ENCODE peak calls at places on chromosome 2, in five cellular contexts. V is cardiac muscle cell, D is colonic mucosa, T is fibroblast of lung, K is A549. N is an unnamed sample.
A peak's percentile ranks its signal among the peaks of the same experiment; 100 is the strongest.

GRCh38 chr2:51231071-51231470 is 199.1 kb upstream of the NRXN1 start:
- DNase-seq in V (no peak), D (no peak), T (no peak), K (no peak), N (no peak)

GRCh38 chr2:173374634-173375033 is 20.0 kb downstream of the CDCA7 start:
- DNase-seq in V (no peak), D (no peak), T (no peak), K (no peak), N (no peak)

GRCh38 chr2:172100080-172101007 is 2.4 kb downstream of the DLX2 start:
- DNase-seq in V (no peak), D (no peak), T (no peak), K (no peak), N (no peak)

GRCh38 chr2:46490521-46491141 is 11.3 kb downstream of the TMEM247 start:
- DNase-seq in V (peak; percentile 66), D (peak; percentile 44), T (peak; percentile 70), K (no peak), N (no peak)

GRCh38 chr2:233706720-233707119 is 6.0 kb upstream of the UGT1A5 start:
- DNase-seq in V (peak; percentile 53), D (no peak), T (no peak), K (peak; percentile 72), N (no peak)

GRCh38 chr2:135140606-135141005 is 88.5 kb downstream of the RAB3GAP1 start:
- DNase-seq in V (peak; percentile 3), D (no peak), T (no peak), K (no peak), N (no peak)

GRCh38 chr2:168661404-168661869 is 141.0 kb upstream of the NOSTRIN start:
- DNase-seq in V (no peak), D (no peak), T (peak; percentile 13), K (no peak), N (no peak)

GRCh38 chr2:31967790-31968189 is 43.0 kb downstream of the MEMO1 start:
- DNase-seq in V (peak; percentile 13), D (no peak), T (peak; percentile 24), K (no peak), N (no peak)

GRCh38 chr2:211364911-211365310 is 808.5 kb downstream of the CPS1 start:
- DNase-seq in V (no peak), D (no peak), T (no peak), K (no peak), N (no peak)

GRCh38 chr2:74507926-74508520 is 528 bp upstream of the PCGF1 start:
- DNase-seq in V (peak; percentile 58), D (peak; percentile 62), T (no peak), K (no peak), N (no peak)

GRCh38 chr2:189821953-189822748 is 37.9 kb downstream of the PMS1 start:
- DNase-seq in V (peak; percentile 77), D (no peak), T (peak; percentile 92), K (peak; percentile 13), N (no peak)

DNA sequence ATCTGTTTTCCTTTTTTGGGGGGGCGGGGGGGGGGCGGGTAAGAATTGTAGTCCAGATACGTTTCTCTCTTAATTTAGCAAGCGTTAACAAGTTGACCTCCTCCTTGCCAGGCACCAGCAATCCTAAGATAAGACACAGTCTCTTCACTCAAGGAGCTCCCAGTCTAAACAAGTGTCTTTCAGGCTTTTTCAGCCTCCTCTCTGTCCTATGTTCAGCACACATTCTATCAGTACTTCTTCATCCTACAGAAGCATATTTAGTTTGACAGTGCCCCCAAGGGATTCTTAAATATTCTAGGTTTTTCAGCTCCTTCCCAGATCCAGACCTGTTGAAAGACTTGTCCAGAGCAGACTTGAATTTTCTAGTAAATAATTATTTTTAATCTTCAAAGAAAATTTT is 2.7 kb downstream of the PPP1CB start:
- DNase-seq in V (peak; percentile 41), D (no peak), T (peak; percentile 48), K (peak; percentile 13), N (no peak)
- H3K4me3 ChIP-seq in V (peak overlapping the region; percentile 85), D (no peak overlapping the region), T (peak overlapping the region; percentile 81), K (peak overlapping the region; percentile 91), N (peak overlapping the region; percentile 82)

DNA sequence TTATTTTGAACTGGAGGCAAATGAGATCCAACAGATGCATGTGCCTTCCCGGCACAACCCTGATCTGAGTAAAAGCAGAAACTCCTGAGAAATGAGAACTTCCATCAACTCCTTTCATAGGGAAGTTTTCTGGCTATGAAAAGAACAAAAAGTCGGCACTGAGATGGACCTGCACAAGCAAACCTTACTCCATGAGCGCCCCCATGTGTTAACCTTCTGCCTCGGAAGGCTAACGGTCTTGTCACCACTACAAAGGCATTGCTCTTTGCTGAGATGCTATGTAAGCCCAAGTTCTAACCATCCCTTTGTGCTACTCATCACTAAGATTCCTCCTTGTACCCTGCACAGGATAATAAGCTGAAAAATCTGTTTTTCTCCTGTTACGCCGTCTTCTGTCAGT is 57.3 kb upstream of the SULT1C3 start:
- DNase-seq in V (peak; percentile 6), D (peak; percentile 42), T (no peak), K (peak; percentile 60), N (no peak)
- TF ChIP-seq CTCF in V (peak; percentile 11), D (no peak), T (no peak), K (peak; percentile 36), N (peak; percentile 9)

GRCh38 chr2:239310401-239311061 is 90.3 kb downstream of the HDAC4 start:
- DNase-seq in V (no peak), D (no peak), T (no peak), K (no peak), N (no peak)

GRCh38 chr2:239307921-239308620 is 92.7 kb downstream of the HDAC4 start:
- DNase-seq in V (no peak), D (no peak), T (no peak), K (no peak), N (no peak)

GRCh38 chr2:239308696-239309397 is 92.0 kb downstream of the HDAC4 start:
- DNase-seq in V (peak; percentile 70), D (no peak), T (peak; percentile 82), K (no peak), N (no peak)

GRCh38 chr2:239311132-239312040 is 89.4 kb downstream of the HDAC4 start:
- DNase-seq in V (no peak), D (peak; percentile 28), T (peak; percentile 55), K (no peak), N (no peak)

GRCh38 chr2:239309398-239310245 is 91.2 kb downstream of the HDAC4 start:
- DNase-seq in V (no peak), D (no peak), T (no peak), K (no peak), N (no peak)
- H3K4me3 ChIP-seq in V (no peak overlapping the region), D (no peak overlapping the region), T (peak overlapping the region; percentile 58), K (no peak overlapping the region), N (no peak overlapping the region)

GRCh38 chr2:72934683-72935610 is 17.6 kb downstream of the EMX1 start:
- DNase-seq in V (no peak), D (peak; percentile 54), T (no peak), K (peak; percentile 59), N (no peak)
- TF ChIP-seq CTCF in V (no peak), D (peak; percentile 35), T (no peak), K (peak; percentile 36), N (no peak)

DNA sequence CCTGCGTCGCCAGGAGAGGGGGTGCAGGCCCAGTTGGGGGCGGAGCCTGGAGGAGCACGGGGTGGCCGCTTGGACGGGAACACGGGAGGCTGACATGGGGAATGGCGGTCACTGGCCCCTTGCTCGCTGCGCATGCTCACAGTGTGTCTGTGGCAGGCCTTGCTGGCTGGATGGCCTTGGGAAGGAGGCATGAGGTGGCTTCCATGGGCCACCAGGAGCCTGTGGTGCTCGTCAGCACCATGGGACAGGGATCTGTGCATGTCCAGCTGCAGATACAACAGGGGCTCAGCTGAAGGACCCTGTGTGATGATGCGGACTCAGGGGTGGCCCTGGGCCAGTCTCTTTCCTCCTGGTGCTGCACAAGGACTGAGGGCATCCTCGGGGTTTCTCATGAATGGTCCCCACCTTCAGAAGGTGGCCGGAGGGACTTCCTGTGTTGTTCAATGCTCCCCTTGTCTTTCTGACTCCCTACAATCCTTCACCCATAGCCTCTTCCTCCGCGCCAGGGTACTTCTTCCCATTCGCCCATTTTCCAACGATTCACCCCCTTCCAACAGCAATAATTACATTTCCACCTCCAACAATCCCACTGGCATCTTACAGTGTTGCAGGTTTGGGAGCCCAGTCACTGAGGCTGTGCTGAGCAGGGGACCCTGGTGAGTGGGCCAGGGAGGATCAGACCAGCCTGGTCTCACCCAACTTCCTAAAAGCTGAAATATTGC is 3.4 kb upstream of the SP140L start:
- DNase-seq in V (no peak), D (no peak), T (no peak), K (peak; percentile 45), N (no peak)
- H3K4me3 ChIP-seq in V (no peak overlapping the region), D (no peak overlapping the region), T (no peak overlapping the region), K (no peak overlapping the region), N (no peak overlapping the region)